ENCODE peak calls at places on chromosomes 13 and 19, in eight cellular contexts. H is tibial nerve, A is fibroblast of lung, C is MM.1S, Q is body of pancreas, T is psoas muscle, W is endodermal cell, B is H1. D is an unnamed sample.

GRCh38 chr19:3065675-3066357 is 3.5 kb upstream of the TLE5 start:
- DNase-seq in H (no peak), A (no peak), C (peak), Q (peak), T (no peak), W (no peak), B (no peak), D (no peak)

GRCh38 chr13:93987458-93987857 is 492.0 kb downstream of the DCT start:
- DNase-seq in H (no peak), A (no peak), C (no peak), Q (no peak), T (no peak), W (no peak), B (no peak), D (no peak)

GRCh38 chr13:34578917-34579316 is 363.2 kb upstream of the NBEA start:
- DNase-seq in H (no peak), A (no peak), C (no peak), Q (no peak), T (no peak), W (no peak), B (no peak), D (no peak)

GRCh38 chr19:1221141-1221903 is 15.7 kb downstream of the STK11 start:
- DNase-seq in H (peak), A (peak), C (no peak), Q (peak), T (peak), W (peak), B (peak), D (peak)

GRCh38 chr19:7213628-7214328 is 80.4 kb downstream of the INSR start:
- DNase-seq in H (no peak), A (no peak), C (no peak), Q (no peak), T (no peak), W (peak), B (no peak), D (no peak)

GRCh38 chr13:112444416-112445399 is 68.6 kb downstream of the SPACA7 start:
- DNase-seq in H (no peak), A (no peak), C (no peak), Q (no peak), T (peak), W (peak), B (peak), D (peak)

GRCh38 chr13:106916329-106916728 is 348.4 kb upstream of the ARGLU1 start:
- DNase-seq in H (no peak), A (peak), C (no peak), Q (no peak), T (no peak), W (no peak), B (no peak), D (no peak)

GRCh38 chr19:38839816-38840582 is 8.4 kb upstream of the ECH1 start:
- DNase-seq in H (no peak), A (no peak), C (no peak), Q (peak), T (peak), W (no peak), B (no peak), D (no peak)

GRCh38 chr19:49556412-49557398 is 23.7 kb downstream of the NOSIP start:
- DNase-seq in H (no peak), A (no peak), C (no peak), Q (peak), T (no peak), W (peak), B (peak), D (no peak)

GRCh38 chr19:48970923-48971395 is 5.8 kb downstream of the FTL start:
- DNase-seq in H (peak), A (peak), C (peak), Q (peak), T (peak), W (peak), B (peak), D (no peak)

GRCh38 chr13:58313219-58313618 is 681.7 kb downstream of the PCDH17 start:
- DNase-seq in H (no peak), A (no peak), C (no peak), Q (no peak), T (no peak), W (no peak), B (no peak), D (no peak)

GRCh38 chr19:53424968-53425597 is 6.7 kb upstream of the ZNF761 start:
- DNase-seq in H (peak), A (peak), C (no peak), Q (peak), T (peak), W (peak), B (peak), D (peak)

GRCh38 chr13:25232937-25233515 is 54.3 kb downstream of the MTMR6 start:
- DNase-seq in H (no peak), A (peak), C (no peak), Q (no peak), T (no peak), W (no peak), B (no peak), D (no peak)

GRCh38 chr13:99926014-99926731 is 45.4 kb downstream of the ZIC5 start:
- DNase-seq in H (no peak), A (peak), C (no peak), Q (peak), T (no peak), W (no peak), B (no peak), D (no peak)

GRCh38 chr13:26951581-26952177 is 191.1 kb upstream of the GPR12 start:
- DNase-seq in H (no peak), A (no peak), C (no peak), Q (peak), T (no peak), W (no peak), B (no peak), D (no peak)

GRCh38 chr19:3054265-3054971 is 7.9 kb downstream of the TLE5 start:
- DNase-seq in H (no peak), A (no peak), C (no peak), Q (no peak), T (no peak), W (no peak), B (no peak), D (no peak)

GRCh38 chr19:18300930-18301717 is 19.7 kb upstream of the JUND start:
- DNase-seq in H (peak), A (peak), C (no peak), Q (peak), T (peak), W (peak), B (no peak), D (peak)

GRCh38 chr19:6099633-6100032 is 10.7 kb downstream of the RFX2 start:
- DNase-seq in H (no peak), A (no peak), C (no peak), Q (no peak), T (no peak), W (no peak), B (no peak), D (no peak)

GRCh38 chr19:13130886-13131490 is 12.9 kb downstream of the NACC1 start:
- DNase-seq in H (no peak), A (no peak), C (no peak), Q (no peak), T (no peak), W (no peak), B (no peak), D (no peak)

GRCh38 chr19:13082192-13083007 is 20.3 kb downstream of the LYL1 start:
- DNase-seq in H (no peak), A (peak), C (no peak), Q (peak), T (no peak), W (peak), B (no peak), D (no peak)

GRCh38 chr13:90121784-90122183 is 1225.7 kb upstream of the MIR17HG start:
- DNase-seq in H (no peak), A (no peak), C (no peak), Q (no peak), T (no peak), W (no peak), B (no peak), D (no peak)

GRCh38 chr13:93080587-93080986 is 146.0 kb upstream of the GPC6 start:
- DNase-seq in H (no peak), A (peak), C (no peak), Q (no peak), T (no peak), W (no peak), B (no peak), D (no peak)

GRCh38 chr13:31638577-31638976 is 100.7 kb upstream of the RXFP2 start:
- DNase-seq in H (no peak), A (peak), C (no peak), Q (no peak), T (no peak), W (no peak), B (no peak), D (no peak)

GRCh38 chr19:40560092-40560507 is 16.6 kb upstream of the SHKBP1 start:
- DNase-seq in H (no peak), A (no peak), C (no peak), Q (no peak), T (no peak), W (peak), B (no peak), D (no peak)

GRCh38 chr13:58680115-58680514 is 1048.6 kb downstream of the PCDH17 start:
- DNase-seq in H (no peak), A (no peak), C (no peak), Q (no peak), T (no peak), W (peak), B (no peak), D (no peak)

GRCh38 chr13:76696370-76696769 is 189.8 kb downstream of the KCTD12 start:
- DNase-seq in H (no peak), A (no peak), C (no peak), Q (no peak), T (no peak), W (no peak), B (no peak), D (no peak)

DNA sequence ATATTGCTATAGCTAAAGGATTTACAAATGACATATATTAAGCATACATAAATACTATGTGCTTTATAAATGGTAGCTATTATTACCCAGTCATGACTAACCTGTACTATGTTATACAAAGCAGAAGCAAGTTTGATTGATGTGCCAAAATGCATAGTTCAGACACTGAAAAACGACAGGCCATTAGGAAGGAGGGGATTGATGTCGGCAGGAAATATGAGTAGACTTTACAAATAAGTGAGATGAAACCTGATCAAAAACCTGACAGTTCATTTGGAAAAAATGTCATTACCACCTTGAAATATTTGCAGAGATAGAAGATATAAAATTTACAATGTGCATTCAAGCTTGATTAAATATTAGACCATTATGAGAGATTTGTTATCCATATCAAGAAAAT is 38.8 kb upstream of the TPP2 start:
- DNase-seq in H (no peak), A (no peak), C (no peak), Q (no peak), T (no peak), W (no peak), B (no peak), D (no peak)
- H3K27ac ChIP-seq in H (no peak), A (no peak), C (no peak), Q (no peak), T (no peak), W (no peak), B (no peak), D (no peak)

GRCh38 chr13:77696863-77697207 is 652 bp upstream of the SLAIN1 start:
- DNase-seq in H (no peak), A (no peak), C (no peak), Q (no peak), T (no peak), W (no peak), B (no peak), D (no peak)
- H3K4me3 ChIP-seq in H (no peak), A (no peak), C (peak), Q (peak), T (peak), W (peak), B (peak), D (peak)

GRCh38 chr19:55368106-55368505 is 2.2 kb downstream of the IL11 start:
- DNase-seq in H (no peak), A (no peak), C (no peak), Q (no peak), T (no peak), W (no peak), B (no peak), D (no peak)

GRCh38 chr19:55365245-55365644 is 2.2 kb upstream of the GARIN5B start:
- DNase-seq in H (no peak), A (no peak), C (no peak), Q (no peak), T (no peak), W (no peak), B (no peak), D (no peak)

GRCh38 chr19:55365922-55366321 is 2.9 kb upstream of the GARIN5B start:
- DNase-seq in H (no peak), A (no peak), C (no peak), Q (no peak), T (no peak), W (no peak), B (no peak), D (no peak)

GRCh38 chr19:55368701-55369563 is 1.3 kb downstream of the IL11 start:
- DNase-seq in H (no peak), A (no peak), C (no peak), Q (no peak), T (no peak), W (peak), B (no peak), D (no peak)

GRCh38 chr19:55366790-55367189 is 3.5 kb downstream of the IL11 start:
- DNase-seq in H (no peak), A (no peak), C (no peak), Q (no peak), T (no peak), W (no peak), B (no peak), D (no peak)
- TF ChIP-seq CTCF in H (no peak), A (no peak), C (no peak), Q (no peak), T (no peak), W (no peak), B (no peak), D (no peak)

GRCh38 chr13:80945328-80945727 is 604.4 kb upstream of the SPRY2 start:
- DNase-seq in H (no peak), A (peak), C (no peak), Q (peak), T (no peak), W (peak), B (no peak), D (no peak)
- H3K27ac ChIP-seq in H (no peak), A (no peak), C (no peak), Q (no peak), T (no peak), W (peak), B (no peak), D (no peak)

DNA sequence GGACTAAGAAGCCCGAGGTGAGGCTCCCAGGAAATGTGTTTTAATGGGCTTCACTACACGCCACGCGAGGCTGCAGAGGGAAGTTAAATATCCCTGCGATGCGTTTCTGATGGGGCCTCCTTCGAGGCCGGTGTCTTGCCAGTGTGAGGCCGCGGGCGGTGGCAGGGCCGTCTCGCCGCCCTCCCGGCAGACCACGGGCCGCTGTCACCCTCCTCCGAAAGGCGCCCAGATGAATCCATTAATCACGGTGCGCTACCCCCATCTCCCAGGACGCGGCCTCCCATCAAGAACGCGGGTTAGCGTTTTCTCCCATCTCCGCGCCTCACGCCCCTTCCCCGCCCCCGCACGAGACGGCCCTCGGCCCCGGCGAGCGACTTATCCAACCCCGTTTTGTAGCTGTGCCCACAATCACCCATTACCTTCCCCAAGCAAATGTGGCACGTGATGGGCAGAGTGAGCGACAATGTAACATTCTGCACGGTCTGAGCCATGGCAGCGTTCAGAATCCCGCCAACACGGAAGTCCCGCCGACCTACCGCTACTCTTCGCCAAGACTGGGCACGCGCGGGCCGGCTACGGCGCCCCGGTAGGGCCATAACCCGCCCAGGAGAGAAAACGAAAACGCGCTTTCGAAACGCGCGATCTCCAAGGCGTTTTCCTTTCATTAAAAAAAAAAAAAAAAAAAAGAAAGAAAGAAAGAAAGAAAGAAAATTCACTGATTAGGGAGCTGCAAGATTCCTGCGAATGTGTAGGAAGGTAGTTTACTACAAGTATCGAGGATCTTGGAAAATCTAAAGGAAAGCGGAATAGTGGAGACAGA is at the start of gene OBI1:
- DNase-seq in H (peak), A (peak), C (peak), Q (peak), T (peak), W (peak), B (peak), D (peak)
- H3K4me3 ChIP-seq in H (peak), A (peak), C (peak), Q (peak), T (peak), W (peak), B (peak), D (peak)

GRCh38 chr19:51986309-51987291 is at the start of gene ZNF350:
- DNase-seq in H (peak), A (peak), C (peak), Q (peak), T (peak), W (peak), B (peak), D (peak)
- TF ChIP-seq CTCF in H (no peak), A (no peak), C (no peak), Q (no peak), T (no peak), W (no peak), B (no peak), D (no peak)

GRCh38 chr19:11028146-11028545 is 61.1 kb upstream of the LDLR start:
- DNase-seq in H (no peak), A (no peak), C (no peak), Q (no peak), T (no peak), W (no peak), B (no peak), D (no peak)
- H3K27ac ChIP-seq in H (no peak), A (no peak), C (no peak), Q (no peak), T (no peak), W (no peak), B (no peak), D (no peak)

DNA sequence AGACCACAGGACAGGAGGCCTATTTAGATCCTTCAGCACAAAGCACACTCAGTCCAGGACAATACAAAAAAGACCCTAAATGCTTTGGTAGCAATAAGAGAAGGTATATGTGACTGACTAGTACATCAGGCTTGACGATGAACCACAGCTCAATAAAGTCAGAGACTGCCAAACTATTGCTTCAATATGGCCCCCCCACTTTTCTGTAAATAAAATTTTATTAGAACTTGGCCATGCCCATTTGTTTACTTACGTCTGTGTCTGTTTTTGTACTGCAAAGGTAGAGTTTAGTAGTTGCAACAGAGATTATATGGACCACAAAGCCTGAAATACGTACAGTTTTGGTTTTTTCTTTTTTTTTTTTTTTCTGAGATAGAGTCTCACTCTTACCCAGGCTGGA is 136.7 kb downstream of the IRS2 start:
- DNase-seq in H (no peak), A (no peak), C (no peak), Q (no peak), T (no peak), W (no peak), B (no peak), D (no peak)
- H3K4me3 ChIP-seq in H (no peak), A (no peak), C (no peak), Q (no peak), T (no peak), W (no peak), B (no peak), D (no peak)

GRCh38 chr19:41689993-41690800 is 2.1 kb upstream of the CEACAM7 start:
- DNase-seq in H (no peak), A (no peak), C (no peak), Q (no peak), T (no peak), W (peak), B (no peak), D (no peak)
- TF ChIP-seq CTCF in H (no peak), A (no peak), C (no peak), Q (no peak), T (no peak), W (no peak), B (no peak), D (no peak)

D was measured in coronary artery.